ENCODE peak calls at places on chromosome 1, in six cellular contexts. B is mammary epithelial cell; G is H9; T is naive thymus-derived CD8-positive, alpha-beta T cell; Q is AG08396; V is MV-4-11. F is an unnamed sample.

GRCh38 chr1:27523666-27524020 is 33.7 kb upstream of the WASF2 start:
- DNase-seq in G (no peak), V (no peak), Q (no peak), T (no peak), B (no peak), F (no peak)

GRCh38 chr1:193275773-193276172 is 89.4 kb upstream of the B3GALT2 start:
- DNase-seq in V (no peak), G (peak), B (no peak), T (no peak), Q (no peak), F (no peak)

GRCh38 chr1:110798691-110799256 is 74.2 kb upstream of the CD53 start:
- DNase-seq in B (peak), V (no peak), G (no peak), Q (no peak), T (no peak), F (no peak)

GRCh38 chr1:117284408-117285215 is 73.9 kb upstream of the VTCN1 start:
- DNase-seq in Q (peak), G (peak), B (peak), V (peak), T (no peak), F (no peak)

GRCh38 chr1:9996624-9997582 is at the start of gene RBP7:
- DNase-seq in T (no peak), Q (peak), V (no peak), B (no peak), G (peak), F (peak)

GRCh38 chr1:211947396-211948295 is 87.7 kb downstream of the INTS7 start:
- DNase-seq in G (peak), V (no peak), Q (no peak), T (no peak), B (no peak), F (no peak)

GRCh38 chr1:155008015-155008941 is 5.7 kb downstream of the ZBTB7B start:
- DNase-seq in T (no peak), V (peak), B (no peak), Q (no peak), G (no peak), F (peak)

GRCh38 chr1:93338426-93338825 is 7.3 kb upstream of the DR1 start:
- DNase-seq in B (peak), T (no peak), G (no peak), V (no peak), Q (peak), F (no peak)

GRCh38 chr1:167703557-167703956 is 18.2 kb upstream of the MPZL1 start:
- DNase-seq in G (no peak), V (no peak), B (no peak), T (no peak), Q (no peak), F (no peak)

GRCh38 chr1:54350360-54350759 is 55.8 kb downstream of the SSBP3 start:
- DNase-seq in T (no peak), Q (no peak), B (no peak), G (no peak), V (peak), F (no peak)

GRCh38 chr1:3013371-3014038 is 7.8 kb upstream of the ACTRT2 start:
- DNase-seq in Q (no peak), B (no peak), G (no peak), T (peak), V (no peak), F (no peak)

GRCh38 chr1:24275510-24275909 is 43.6 kb upstream of the GRHL3 start:
- DNase-seq in G (no peak), Q (peak), B (peak), V (no peak), T (no peak), F (no peak)

GRCh38 chr1:156711011-156711817 is 5.8 kb upstream of the CRABP2 start:
- DNase-seq in T (no peak), V (no peak), G (no peak), B (no peak), Q (no peak), F (no peak)

GRCh38 chr1:100463809-100464424 is 74.0 kb upstream of the GPR88 start:
- DNase-seq in B (peak), Q (peak), V (peak), T (peak), G (peak), F (peak)

GRCh38 chr1:208206092-208206698 is 38.0 kb downstream of the PLXNA2 start:
- DNase-seq in G (no peak), T (no peak), Q (no peak), B (no peak), V (no peak), F (no peak)

GRCh38 chr1:153217212-153217611 is at the start of gene PRR9:
- DNase-seq in G (no peak), Q (no peak), T (no peak), V (no peak), B (peak), F (no peak)

GRCh38 chr1:12157366-12158231 is 9.2 kb upstream of the TNFRSF1B start:
- DNase-seq in V (peak), G (no peak), Q (no peak), B (no peak), T (peak), F (no peak)

GRCh38 chr1:74613894-74614293 is 59.7 kb downstream of the ERICH3 start:
- DNase-seq in B (no peak), G (no peak), T (no peak), V (no peak), Q (no peak), F (no peak)

GRCh38 chr1:35505911-35506798 is 51.0 kb downstream of the KIAA0319L start:
- DNase-seq in B (peak), G (no peak), Q (peak), V (peak), T (no peak), F (no peak)

GRCh38 chr1:205915354-205915990 is 27.8 kb downstream of the SLC26A9 start:
- DNase-seq in G (peak), B (no peak), V (no peak), T (no peak), Q (no peak), F (peak)

GRCh38 chr1:31372051-31372450 is 825 bp downstream of the FABP3 start:
- DNase-seq in B (no peak), G (no peak), T (no peak), Q (no peak), V (no peak), F (no peak)